ENCODE peak calls at places on chromosomes 1 and 21, in six cellular contexts. U is astrocyte, B is K562, X is GM20000, J is AG04449, O is RWPE2. S is an unnamed sample.

GRCh38 chr21:34593423-34593822 is 21.5 kb downstream of the RCAN1 start:
- DNase-seq in U (no peak), B (no peak), X (no peak), J (no peak), O (no peak), S (no peak)

GRCh38 chr21:36207577-36208320 is 51.1 kb downstream of the DOP1B start:
- DNase-seq in U (peak; percentile 87), B (no peak), X (no peak), J (no peak), O (no peak), S (no peak)

GRCh38 chr1:26747048-26747447 is 40.7 kb upstream of the PIGV start:
- DNase-seq in U (no peak), B (no peak), X (no peak), J (no peak), O (no peak), S (no peak)

GRCh38 chr1:227315500-227316346 is 2.6 kb downstream of the CDC42BPA start:
- DNase-seq in U (peak; percentile 51), B (peak; percentile 86), X (no peak), J (no peak), O (no peak), S (no peak)

GRCh38 chr21:28669978-28670377 is 322.7 kb downstream of the LTN1 start:
- DNase-seq in U (no peak), B (no peak), X (no peak), J (no peak), O (no peak), S (no peak)

GRCh38 chr1:98429851-98430496 is 231.5 kb upstream of the SNX7 start:
- DNase-seq in U (no peak), B (no peak), X (no peak), J (no peak), O (no peak), S (no peak)

GRCh38 chr21:28877318-28877884 is 115.3 kb downstream of the LTN1 start:
- DNase-seq in U (no peak), B (no peak), X (no peak), J (no peak), O (no peak), S (no peak)

GRCh38 chr1:162649606-162650005 is 17.3 kb downstream of the DDR2 start:
- DNase-seq in U (no peak), B (no peak), X (no peak), J (no peak), O (no peak), S (no peak)

GRCh38 chr1:206856674-206857464 is 8.6 kb upstream of the IL20 start:
- DNase-seq in U (no peak), B (no peak), X (peak; percentile 19), J (no peak), O (no peak), S (no peak)

GRCh38 chr1:16340673-16341072 is 11.6 kb downstream of the FBXO42 start:
- DNase-seq in U (no peak), B (no peak), X (no peak), J (no peak), O (no peak), S (no peak)

GRCh38 chr1:205589618-205590456 is 42.0 kb downstream of the ELK4 start:
- DNase-seq in U (no peak), B (no peak), X (no peak), J (no peak), O (no peak), S (no peak)

GRCh38 chr21:36079010-36079649 is 9.3 kb downstream of the CBR1 start:
- DNase-seq in U (no peak), B (peak; percentile 66), X (peak; percentile 42), J (no peak), O (no peak), S (no peak)

GRCh38 chr21:32448803-32449594 is 36.5 kb downstream of the EVA1C start:
- DNase-seq in U (peak; percentile 80), B (no peak), X (no peak), J (peak; percentile 28), O (no peak), S (no peak)

GRCh38 chr21:22791986-22792560 is 1793.9 kb downstream of the NCAM2 start:
- DNase-seq in U (peak; percentile 3), B (peak; percentile 47), X (peak; percentile 18), J (no peak), O (no peak), S (peak; percentile 11)

GRCh38 chr1:59967141-59967697 is 40.6 kb upstream of the CYP2J2 start:
- DNase-seq in U (peak; percentile 64), B (peak; percentile 86), X (no peak), J (peak; percentile 28), O (no peak), S (peak; percentile 54)

GRCh38 chr1:178031856-178032320 is 62.0 kb upstream of the RASAL2 start:
- DNase-seq in U (peak; percentile 80), B (peak; percentile 77), X (peak; percentile 85), J (peak; percentile 74), O (peak; percentile 67), S (peak; percentile 83)

GRCh38 chr1:204461331-204462228 is 33.0 kb downstream of the PIK3C2B start:
- DNase-seq in U (no peak), B (peak; percentile 68), X (peak; percentile 44), J (no peak), O (no peak), S (peak; percentile 78)

GRCh38 chr1:90325165-90325564 is 330.3 kb downstream of the ZNF326 start:
- DNase-seq in U (no peak), B (no peak), X (no peak), J (no peak), O (no peak), S (no peak)

GRCh38 chr1:44500181-44501021 is 95.3 kb downstream of the RNF220 start:
- DNase-seq in U (peak; percentile 12), B (peak; percentile 44), X (no peak), J (no peak), O (no peak), S (peak; percentile 55)

GRCh38 chr21:34166468-34166867 is 93.1 kb downstream of the MRPS6 start:
- DNase-seq in U (no peak), B (peak; percentile 27), X (no peak), J (no peak), O (no peak), S (no peak)

GRCh38 chr1:226827458-226827857 is 43.0 kb upstream of the PSEN2 start:
- DNase-seq in U (no peak), B (peak; percentile 34), X (no peak), J (no peak), O (no peak), S (no peak)

GRCh38 chr1:235161685-235162327 is 756 bp upstream of the RBM34 start:
- DNase-seq in U (no peak), B (peak; percentile 32), X (no peak), J (no peak), O (no peak), S (no peak)

GRCh38 chr1:11065796-11066195 is 6.0 kb upstream of the SRM start:
- DNase-seq in U (no peak), B (no peak), X (no peak), J (no peak), O (no peak), S (no peak)

GRCh38 chr1:51734899-51735745 is 118.2 kb downstream of the OSBPL9 start:
- DNase-seq in U (no peak), B (peak; percentile 46), X (no peak), J (no peak), O (no peak), S (no peak)

GRCh38 chr1:85240659-85241058 is 18.8 kb downstream of the C1orf52 start:
- DNase-seq in U (peak; percentile 19), B (no peak), X (no peak), J (no peak), O (no peak), S (no peak)

GRCh38 chr1:64348270-64348669 is 121.7 kb upstream of the CACHD1 start:
- DNase-seq in U (no peak), B (no peak), X (no peak), J (no peak), O (no peak), S (no peak)

GRCh38 chr21:31220567-31220966 is 123.5 kb downstream of the TIAM1 start:
- DNase-seq in U (peak; percentile 7), B (no peak), X (no peak), J (no peak), O (no peak), S (no peak)

GRCh38 chr1:244319283-244320132 is 132.2 kb downstream of the ADSS2 start:
- DNase-seq in U (peak; percentile 77), B (no peak), X (peak; percentile 45), J (peak; percentile 49), O (no peak), S (no peak)
- TF ChIP-seq CTCF in U (no peak), B (no peak), X (no peak), J (no peak), O (no peak), S (no peak)

DNA sequence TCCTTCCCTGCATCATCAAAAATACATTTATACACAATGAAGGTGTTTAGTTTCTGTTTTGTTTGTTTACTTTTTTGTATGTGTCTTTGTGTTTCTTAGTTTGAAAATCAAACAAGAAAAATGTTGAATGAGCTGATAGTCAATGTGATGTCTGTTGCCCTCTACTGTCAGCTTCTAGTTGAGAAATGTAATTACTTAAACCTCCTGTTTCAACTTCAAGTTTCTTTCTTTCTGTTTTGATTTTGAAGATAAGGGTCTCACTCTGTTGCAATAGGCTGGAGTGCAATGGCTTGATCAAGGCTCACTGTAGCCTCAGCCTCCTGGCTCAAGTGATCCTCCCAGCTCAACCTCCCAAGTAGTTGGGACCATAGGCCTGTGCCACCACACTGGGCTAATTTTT is 37.5 kb downstream of the SPTA1 start:
- DNase-seq in U (no peak), B (no peak), X (no peak), J (no peak), O (no peak), S (no peak)
- TF ChIP-seq CTCF in U (no peak), B (no peak), X (no peak), J (no peak), O (no peak), S (no peak)

DNA sequence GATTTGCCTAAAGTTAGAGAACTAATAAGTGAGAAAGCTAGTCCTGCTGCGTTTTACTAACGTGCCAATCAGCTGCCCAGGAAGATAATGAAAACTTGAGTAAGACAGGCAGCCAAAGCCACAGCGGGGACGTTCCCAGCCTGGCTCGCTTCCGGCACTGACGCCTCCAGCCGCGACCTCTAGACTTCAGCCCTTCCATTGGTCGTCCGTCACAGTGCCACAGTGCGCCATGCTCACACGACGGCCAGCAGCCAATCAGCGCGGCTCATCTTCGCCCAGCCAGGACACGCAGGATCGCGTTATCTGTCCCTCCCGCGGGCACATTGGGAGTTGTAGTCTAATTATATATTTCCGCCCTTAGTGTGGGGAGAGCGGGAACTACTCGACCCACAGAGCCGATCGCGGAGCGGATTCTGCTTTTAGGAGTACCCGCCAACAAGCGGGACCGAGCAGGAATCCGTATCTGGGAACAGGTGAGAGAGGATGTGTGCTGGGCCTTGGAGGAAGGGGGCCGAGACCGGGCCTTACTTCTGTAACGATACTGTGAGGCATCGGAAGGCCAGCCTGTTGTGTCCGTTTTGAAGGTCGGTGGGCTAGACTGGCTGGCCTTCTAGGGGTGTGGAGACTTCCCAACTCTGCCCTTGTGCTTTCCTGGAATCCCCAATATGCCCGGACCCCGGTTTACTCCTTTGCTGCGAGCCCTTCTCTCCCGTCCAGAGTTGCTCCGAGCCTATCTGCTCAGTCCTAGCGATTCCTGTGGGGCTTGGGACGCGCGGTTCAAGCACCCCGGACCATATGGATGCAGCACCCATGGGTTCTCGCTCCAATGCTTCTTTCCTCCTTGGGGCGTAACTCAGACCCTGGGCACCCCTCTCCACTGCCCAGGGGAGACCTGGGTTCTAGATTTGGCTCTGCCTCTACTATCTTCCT is at the start of gene FDPS:
- DNase-seq in U (peak; percentile 98), B (peak; percentile 100), X (peak; percentile 94), J (peak; percentile 94), O (peak; percentile 98), S (peak; percentile 91)
- TF ChIP-seq CTCF in U (no peak), B (peak; percentile 1), X (no peak), J (no peak), O (no peak), S (no peak)

GRCh38 chr1:220511785-220512184 is 16.2 kb upstream of the MARK1 start:
- DNase-seq in U (no peak), B (peak; percentile 7), X (no peak), J (no peak), O (no peak), S (peak; percentile 30)
- TF ChIP-seq CTCF in U (no peak), B (peak; percentile 39), X (no peak), J (no peak), O (no peak), S (peak; percentile 31)

S was measured in endothelial cell.